ENCODE peak calls at places on chromosomes 1 and 21, in five cellular contexts. X is thyroid gland, Z is psoas muscle, Q is heart left ventricle, M is AG04450. N is an unnamed sample.

GRCh38 chr1:230317823-230318819 is 108.0 kb downstream of the PGBD5 start:
- DNase-seq in Z (peak; percentile 49), M (no peak), X (peak; percentile 43), Q (no peak), N (peak; percentile 40)

GRCh38 chr1:197884173-197884572 is 18.3 kb upstream of the C1orf53 start:
- DNase-seq in Z (no peak), M (no peak), Q (no peak), X (no peak), N (no peak)

GRCh38 chr1:230306158-230306557 is 120.0 kb downstream of the PGBD5 start:
- DNase-seq in M (no peak), X (no peak), Z (no peak), Q (no peak), N (no peak)

GRCh38 chr1:209849388-209849787 is 21.6 kb downstream of the UTP25 start:
- DNase-seq in Z (no peak), X (no peak), M (no peak), Q (no peak), N (no peak)

GRCh38 chr1:228114827-228115226 is 5.7 kb upstream of the MRPL55 start:
- DNase-seq in Z (no peak), X (no peak), Q (no peak), M (no peak), N (no peak)

GRCh38 chr21:15034126-15034848 is 30.5 kb downstream of the NRIP1 start:
- DNase-seq in Z (no peak), M (no peak), Q (no peak), X (no peak), N (no peak)

GRCh38 chr1:68232354-68233148 is at the start of gene WLS:
- DNase-seq in M (peak; percentile 60), X (peak; percentile 79), Q (peak; percentile 90), Z (peak; percentile 76), N (peak; percentile 92)

GRCh38 chr1:29235955-29236742 is at the start of gene PTPRU:
- DNase-seq in M (no peak), Z (peak; percentile 81), X (peak; percentile 77), Q (peak; percentile 92), N (peak; percentile 83)

GRCh38 chr1:151621351-151621750 is 9.5 kb downstream of the SNX27 start:
- DNase-seq in X (peak; percentile 44), M (no peak), Q (no peak), Z (no peak), N (peak; percentile 63)

GRCh38 chr21:37264808-37265207 is 2.3 kb downstream of the VPS26C start:
- DNase-seq in M (no peak), Z (no peak), X (no peak), Q (no peak), N (no peak)

GRCh38 chr1:211741799-211742198 is 66.4 kb upstream of the NEK2 start:
- DNase-seq in M (no peak), Z (no peak), X (no peak), Q (no peak), N (no peak)

GRCh38 chr21:44946254-44947041 is 6.6 kb downstream of the SLX9 start:
- DNase-seq in X (no peak), Z (peak; percentile 15), M (no peak), Q (peak; percentile 44), N (no peak)

GRCh38 chr1:28119576-28119975 is 31.2 kb upstream of the EYA3 start:
- DNase-seq in Q (no peak), Z (no peak), X (no peak), M (no peak), N (no peak)

GRCh38 chr1:203084588-203085527 is 954 bp downstream of the MYOG start:
- DNase-seq in Q (no peak), X (no peak), Z (peak; percentile 68), M (no peak), N (no peak)

GRCh38 chr1:117695796-117696505 is 90.1 kb downstream of the TENT5C start:
- DNase-seq in Q (no peak), M (peak; percentile 81), Z (peak; percentile 32), X (peak; percentile 45), N (no peak)

GRCh38 chr1:21926814-21927530 is 10.1 kb downstream of the HSPG2 start:
- DNase-seq in Q (peak; percentile 85), M (peak; percentile 36), X (no peak), Z (peak; percentile 79), N (no peak)

GRCh38 chr1:78280626-78281025 is 210.1 kb upstream of the PTGFR start:
- DNase-seq in M (no peak), X (no peak), Q (no peak), Z (no peak), N (no peak)

GRCh38 chr1:191453487-191453886 is 704.8 kb upstream of the RGS18 start:
- DNase-seq in Q (no peak), M (no peak), X (no peak), Z (no peak), N (no peak)
- TF ChIP-seq CTCF in Q (no peak), M (no peak), X (no peak), Z (no peak), N (no peak)

GRCh38 chr1:20033396-20033795 is 36.6 kb upstream of the PLA2G5 start:
- DNase-seq in M (no peak), Z (no peak), Q (no peak), X (no peak), N (no peak)

GRCh38 chr1:20031161-20031560 is 38.8 kb upstream of the PLA2G5 start:
- DNase-seq in M (no peak), X (no peak), Q (no peak), Z (no peak), N (no peak)

GRCh38 chr1:20031836-20032235 is 38.2 kb upstream of the PLA2G5 start:
- DNase-seq in X (no peak), Q (no peak), M (no peak), Z (no peak), N (no peak)

GRCh38 chr1:20035114-20035513 is 34.9 kb upstream of the PLA2G5 start:
- DNase-seq in Q (no peak), Z (no peak), X (no peak), M (no peak), N (peak; percentile 67)

GRCh38 chr1:20032425-20032824 is 37.6 kb upstream of the PLA2G5 start:
- DNase-seq in Z (no peak), Q (no peak), M (no peak), X (no peak), N (no peak)
- H3K27ac ChIP-seq in Z (no peak overlapping the region), Q (peak overlapping the region; percentile 91), M (no peak overlapping the region), X (no peak overlapping the region), N (peak overlapping the region; percentile 94)

GRCh38 chr1:89310505-89310904 is 37.8 kb upstream of the GBP5 start:
- DNase-seq in Z (no peak), M (no peak), X (no peak), Q (no peak), N (no peak)
- H3K4me3 ChIP-seq in Z (no peak overlapping the region), M (no peak overlapping the region), X (no peak overlapping the region), Q (no peak overlapping the region), N (no peak overlapping the region)

DNA sequence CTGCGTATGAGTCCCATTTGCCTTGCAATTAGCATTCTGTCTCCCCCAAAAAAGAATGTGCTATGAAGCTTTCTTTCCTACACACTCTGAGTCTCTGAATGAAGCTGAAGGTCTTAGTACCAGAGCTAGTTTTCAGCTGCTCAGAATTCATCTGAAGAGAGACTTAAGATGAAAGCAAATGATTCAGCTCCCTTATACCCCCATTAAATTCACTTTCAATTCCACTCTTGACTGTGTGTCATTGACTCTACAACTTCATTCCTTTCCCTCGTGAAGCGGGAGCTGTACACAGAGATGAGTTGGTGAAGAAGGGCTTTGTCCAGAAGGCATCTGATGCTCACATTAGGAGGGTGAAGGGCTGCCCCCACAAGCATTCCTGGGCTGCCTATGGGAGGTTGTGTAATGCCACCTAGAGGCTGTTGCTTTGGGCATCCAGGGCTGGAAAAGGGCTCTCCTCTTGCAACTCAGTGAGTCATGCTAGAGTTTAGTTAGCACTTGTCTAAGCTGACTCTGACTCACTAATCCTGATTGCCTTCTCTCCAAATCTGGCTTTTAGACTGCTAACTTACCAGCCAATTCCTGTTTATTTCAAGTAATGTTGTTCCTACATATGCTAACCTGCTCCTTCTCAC is 1.8 kb downstream of the SPRR1B start:
- DNase-seq in Z (no peak), M (no peak), Q (no peak), X (no peak), N (peak; percentile 28)
- TF ChIP-seq CTCF in Z (no peak), M (peak; percentile 12), Q (no peak), X (no peak), N (no peak)

DNA sequence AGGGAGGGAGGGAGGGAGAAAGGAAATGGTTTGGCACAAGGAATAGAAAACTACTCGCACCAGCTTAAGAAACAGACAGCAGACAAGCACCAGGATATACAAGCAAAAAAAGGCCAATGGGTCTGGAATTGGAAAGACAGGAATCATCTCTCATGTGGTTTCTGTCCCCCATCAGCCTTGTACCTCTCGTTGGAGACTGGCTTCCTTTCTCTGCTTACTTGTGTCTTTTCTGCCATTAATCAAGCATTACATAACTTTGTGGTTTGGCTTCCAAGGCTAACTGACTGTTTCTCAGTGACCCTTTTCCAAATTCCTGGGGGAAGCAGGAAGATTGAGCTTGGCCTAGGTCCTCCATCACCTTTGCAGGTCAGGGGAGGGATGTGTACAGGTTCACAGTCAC is 11.8 kb upstream of the RALGPS2 start:
- DNase-seq in M (no peak), Z (no peak), X (no peak), Q (no peak), N (no peak)
- H3K27ac ChIP-seq in M (no peak overlapping the region), Z (no peak overlapping the region), X (no peak overlapping the region), Q (no peak overlapping the region), N (no peak overlapping the region)

DNA sequence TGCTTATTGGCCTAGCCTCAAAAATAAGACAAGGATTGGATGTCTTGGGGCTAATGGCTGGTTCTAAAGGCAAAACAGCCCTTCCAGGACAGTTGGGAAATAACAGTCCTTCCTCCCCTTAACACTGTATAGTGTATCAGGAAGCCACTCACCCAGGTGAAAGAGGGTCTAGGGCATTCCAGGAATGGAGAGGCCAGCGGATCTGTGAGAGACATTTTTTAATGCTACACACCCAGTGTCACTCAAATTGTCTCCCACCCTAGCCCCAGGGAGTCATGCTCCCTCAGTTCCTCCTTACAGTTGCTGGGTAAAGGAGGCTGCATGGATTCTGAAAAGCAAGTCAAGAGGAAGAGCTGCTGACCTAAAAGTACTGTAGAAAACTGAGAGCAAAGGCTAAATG is 24.1 kb upstream of the EXO1 start:
- DNase-seq in Q (no peak), Z (no peak), X (no peak), M (no peak), N (no peak)
- H3K4me3 ChIP-seq in Q (no peak overlapping the region), Z (no peak overlapping the region), X (no peak overlapping the region), M (no peak overlapping the region), N (no peak overlapping the region)

GRCh38 chr1:41503507-41504125 is 19.1 kb upstream of the EDN2 start:
- DNase-seq in X (no peak), Z (no peak), M (no peak), Q (no peak), N (no peak)
- TF ChIP-seq CTCF in X (no peak), Z (no peak), M (peak; percentile 14), Q (no peak), N (no peak)

GRCh38 chr21:20445971-20446370 is 552.2 kb upstream of the NCAM2 start:
- DNase-seq in X (no peak), Z (no peak), Q (no peak), M (no peak), N (no peak)
- H3K27ac ChIP-seq in X (no peak overlapping the region), Z (no peak overlapping the region), Q (no peak overlapping the region), M (no peak overlapping the region), N (no peak overlapping the region)

N was measured in testis.